ENCODE peak calls at places on chromosome 7, in eight cellular contexts. C is progenitor cell of endocrine pancreas, I is natural killer cell, J is astrocyte of the spinal cord, Y is heart right ventricle, A is A549, F is AG10803, L is GM12865. P is an unnamed sample.

GRCh38 chr7:98240961-98241673 is 10.9 kb downstream of the TECPR1 start:
- DNase-seq in A (peak; percentile 81), F (peak; percentile 15), C (peak; percentile 47), L (peak; percentile 71), J (peak; percentile 46), Y (peak; percentile 31), I (no peak), P (no peak)

GRCh38 chr7:24102988-24103387 is 181.0 kb upstream of the NPY start:
- DNase-seq in C (no peak), I (no peak), A (no peak), Y (no peak), J (no peak), L (no peak), F (no peak), P (no peak)

GRCh38 chr7:111483078-111483477 is 79.2 kb downstream of the IMMP2L start:
- DNase-seq in I (no peak), A (no peak), F (no peak), L (no peak), J (no peak), C (no peak), Y (no peak), P (no peak)

GRCh38 chr7:5699467-5699866 is 82.0 kb downstream of the RNF216 start:
- DNase-seq in Y (no peak), F (no peak), L (peak; percentile 58), C (no peak), A (no peak), J (peak; percentile 30), I (no peak), P (no peak)

GRCh38 chr7:158228986-158229385 is 358.6 kb downstream of the PTPRN2 start:
- DNase-seq in L (no peak), I (no peak), F (no peak), J (no peak), C (no peak), A (no peak), Y (no peak), P (no peak)

GRCh38 chr7:57225666-57226065 is 93.4 kb upstream of the ZNF479 start:
- DNase-seq in F (no peak), J (no peak), C (no peak), A (no peak), L (no peak), Y (no peak), I (no peak), P (no peak)

GRCh38 chr7:28433604-28434254 is 21.4 kb downstream of the CREB5 start:
- DNase-seq in J (peak; percentile 43), C (no peak), Y (peak; percentile 23), L (peak; percentile 27), I (no peak), A (no peak), F (no peak), P (no peak)

GRCh38 chr7:27145884-27146401 is 1.6 kb downstream of the HOXA6 start:
- DNase-seq in J (peak; percentile 61), Y (no peak), C (no peak), I (no peak), L (no peak), F (no peak), A (no peak), P (no peak)

GRCh38 chr7:139687206-139687954 is 90.4 kb downstream of the HIPK2 start:
- DNase-seq in F (peak; percentile 71), J (no peak), I (no peak), L (no peak), A (no peak), Y (no peak), C (no peak), P (no peak)

GRCh38 chr7:95501261-95501816 is 15.6 kb downstream of the ASB4 start:
- DNase-seq in I (no peak), L (peak; percentile 78), F (no peak), C (no peak), Y (no peak), A (no peak), J (peak; percentile 26), P (no peak)

GRCh38 chr7:32500922-32501341 is 5.6 kb downstream of the AVL9 start:
- DNase-seq in L (peak; percentile 20), C (no peak), I (no peak), F (peak; percentile 74), J (peak; percentile 76), Y (no peak), A (no peak), P (no peak)

GRCh38 chr7:73829921-73830617 is 727 bp upstream of the CLDN4 start:
- DNase-seq in A (no peak), J (no peak), I (no peak), F (no peak), C (no peak), Y (no peak), L (no peak), P (no peak)

GRCh38 chr7:143892527-143893300 is 9.3 kb downstream of the TCAF1 start:
- DNase-seq in C (no peak), J (peak; percentile 40), I (no peak), A (no peak), Y (no peak), F (no peak), L (peak; percentile 65), P (no peak)

GRCh38 chr7:434891-435486 is 84.7 kb downstream of the PDGFA start:
- DNase-seq in I (no peak), A (no peak), F (no peak), C (peak; percentile 41), Y (no peak), L (no peak), J (no peak), P (no peak)

GRCh38 chr7:45325378-45325777 is 167.8 kb downstream of the RAMP3 start:
- DNase-seq in C (no peak), L (no peak), J (no peak), F (no peak), Y (no peak), A (no peak), I (no peak), P (no peak)

GRCh38 chr7:74671573-74671972 is 14.1 kb downstream of the GTF2I start:
- DNase-seq in L (no peak), F (no peak), I (no peak), Y (no peak), J (no peak), A (no peak), C (no peak), P (no peak)

GRCh38 chr7:144513332-144513731 is 109.8 kb upstream of the NOBOX start:
- DNase-seq in C (no peak), I (no peak), A (peak; percentile 2), J (no peak), Y (no peak), F (no peak), L (peak; percentile 41), P (no peak)

DNA sequence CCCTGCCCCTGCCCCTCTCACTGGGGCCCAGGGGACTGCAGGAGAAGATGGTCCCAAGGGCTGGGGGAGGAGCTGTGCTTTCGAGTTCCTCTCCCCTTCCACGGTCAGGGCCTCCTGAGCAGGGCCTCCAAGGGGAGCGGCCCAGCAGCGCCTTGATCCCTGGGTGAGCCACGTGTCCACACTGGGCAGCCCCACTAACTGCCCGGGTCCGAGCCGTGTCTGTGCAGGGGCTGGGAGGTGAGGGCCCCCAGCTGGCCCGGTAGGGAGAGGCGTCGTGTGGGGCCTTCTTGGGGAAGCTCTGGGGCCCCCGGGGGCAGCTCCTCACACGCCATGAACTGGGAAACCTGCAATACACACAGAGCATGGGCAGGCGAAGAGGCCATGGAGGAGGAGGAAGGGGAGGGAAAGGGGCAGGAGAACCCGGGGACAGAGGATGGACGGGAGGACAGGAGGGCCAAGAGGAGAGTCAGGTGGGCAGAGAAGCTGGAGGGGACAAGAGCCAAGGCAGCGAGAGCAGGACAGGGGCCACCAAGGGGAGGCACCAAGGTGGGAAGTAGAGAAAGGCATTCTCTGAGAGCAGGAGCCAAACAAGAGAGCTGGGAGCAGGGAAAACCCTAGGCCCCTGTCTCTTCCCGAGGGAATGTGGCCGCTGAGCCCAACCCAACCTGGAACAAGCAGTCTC is 32.8 kb downstream of the KCNH2 start:
- DNase-seq in F (no peak), J (no peak), Y (peak; percentile 3), L (no peak), A (no peak), I (no peak), C (no peak), P (no peak)
- TF ChIP-seq CTCF in F (no peak), J (no peak), Y (no peak), L (no peak), A (no peak), I (no peak), C (no peak), P (no peak)

DNA sequence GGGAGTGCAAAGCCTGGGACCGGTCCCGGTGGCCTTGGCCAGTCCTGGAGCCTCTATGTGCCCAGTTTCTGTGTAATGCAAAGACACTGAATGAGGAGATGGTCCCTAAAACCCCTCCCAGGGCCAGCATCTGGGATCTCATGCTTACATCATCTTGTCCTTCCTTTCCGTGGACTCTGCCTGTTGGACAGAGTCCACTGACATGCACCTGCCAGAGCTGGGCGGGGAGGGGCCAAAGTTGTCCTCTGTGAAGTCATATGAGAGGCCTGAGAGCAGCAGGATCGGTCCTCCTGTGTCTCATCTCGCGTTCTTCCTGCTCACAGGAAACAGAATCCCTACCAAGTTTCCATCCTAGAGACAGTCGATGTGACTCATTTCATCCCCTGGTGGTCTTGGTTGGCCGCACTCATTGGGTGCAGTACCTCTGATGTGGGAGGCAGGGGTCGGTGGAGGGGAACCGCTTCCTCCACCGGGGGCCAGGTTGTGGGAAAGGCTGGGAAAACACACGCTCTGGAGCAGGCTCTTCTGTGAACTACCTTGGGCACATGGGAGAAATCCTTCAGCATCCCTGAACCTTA is 389.6 kb upstream of the PODXL start:
- DNase-seq in C (no peak), L (no peak), F (no peak), I (no peak), A (no peak), Y (no peak), J (no peak), P (no peak)
- TF ChIP-seq CTCF in C (no peak), L (no peak), F (no peak), I (no peak), A (no peak), Y (no peak), J (no peak), P (no peak)

GRCh38 chr7:100493476-100494264 is 9.9 kb downstream of the NYAP1 start:
- DNase-seq in Y (no peak), I (no peak), A (no peak), F (no peak), L (peak; percentile 69), C (no peak), J (peak; percentile 24), P (peak; percentile 44)
- TF ChIP-seq CTCF in Y (no peak), I (no peak), A (no peak), F (no peak), L (no peak), C (no peak), J (no peak), P (no peak)

GRCh38 chr7:100089458-100090201 is 861 bp downstream of the COPS6 start:
- DNase-seq in F (peak; percentile 22), Y (no peak), C (no peak), J (no peak), I (no peak), A (no peak), L (no peak), P (no peak)

GRCh38 chr7:100093498-100093897 is 4.7 kb downstream of the COPS6 start:
- DNase-seq in L (no peak), C (no peak), F (no peak), Y (no peak), J (no peak), I (no peak), A (no peak), P (no peak)

GRCh38 chr7:100090527-100091410 is 2.0 kb downstream of the COPS6 start:
- DNase-seq in F (no peak), I (no peak), L (no peak), J (no peak), A (no peak), C (no peak), Y (no peak), P (no peak)

GRCh38 chr7:100093054-100093453 is 4.3 kb downstream of the COPS6 start:
- DNase-seq in Y (no peak), A (no peak), I (no peak), J (no peak), L (no peak), C (no peak), F (no peak), P (no peak)

GRCh38 chr7:100091411-100092181 is 2.8 kb downstream of the COPS6 start:
- DNase-seq in J (no peak), A (no peak), Y (no peak), L (peak; percentile 40), I (no peak), F (no peak), C (no peak), P (no peak)
- TF ChIP-seq CTCF in J (peak; percentile 14), A (no peak), Y (no peak), L (no peak), I (no peak), F (no peak), C (no peak), P (no peak)

P was measured in activated B cell treated with CpG ODN at 0.5 μM for 24 hours.